ENCODE peak calls at places on chromosome 12, in five cellular contexts. G is endothelial cell; S is skeletal muscle cell; Z is activated CD8-positive, alpha-beta memory T cell treated with anti-CD3 and anti-CD28 coated beads, Interleukin-2, amount 50 U/mL, for 48 hours; N is RKO. U is an unnamed sample.

GRCh38 chr12:645563-646071 is 17.6 kb downstream of the NINJ2 start:
- DNase-seq in G (no peak), S (peak), Z (no peak), N (peak), U (no peak)

GRCh38 chr12:67940780-67941243 is 48.4 kb upstream of the IFNG-AS1 start:
- DNase-seq in G (no peak), S (no peak), Z (no peak), N (no peak), U (no peak)

GRCh38 chr12:42428850-42429249 is 102.9 kb downstream of the PPHLN1 start:
- DNase-seq in G (no peak), S (no peak), Z (no peak), N (no peak), U (no peak)

GRCh38 chr12:12178545-12178944 is 88.3 kb downstream of the LRP6 start:
- DNase-seq in G (no peak), S (no peak), Z (no peak), N (no peak), U (no peak)

GRCh38 chr12:8078400-8078799 is 3.7 kb upstream of the NECAP1 start:
- DNase-seq in G (peak), S (peak), Z (no peak), N (peak), U (peak)

GRCh38 chr12:68199127-68199526 is 26.5 kb downstream of the IL26 start:
- DNase-seq in G (no peak), S (no peak), Z (no peak), N (no peak), U (no peak)

GRCh38 chr12:1830981-1831930 is 10.9 kb downstream of the LRTM2 start:
- DNase-seq in G (peak), S (peak), Z (no peak), N (peak), U (no peak)

GRCh38 chr12:118498171-118498570 is 121.8 kb downstream of the SUDS3 start:
- DNase-seq in G (no peak), S (no peak), Z (no peak), N (no peak), U (peak)

GRCh38 chr12:93740721-93741120 is 63.5 kb downstream of the CRADD start:
- DNase-seq in G (no peak), S (no peak), Z (no peak), N (no peak), U (no peak)

U was measured in AG04449.